ENCODE peak calls at places on chromosome 3, in four cellular contexts. N is HepG2, O is WTC11, M is SK-N-SH. W is an unnamed sample.

GRCh38 chr3:153293222-153293621 is 131.2 kb downstream of the RAP2B start:
- DNase-seq in N (no peak), O (no peak), M (no peak), W (no peak)

GRCh38 chr3:63043631-63044030 is 168.4 kb upstream of the CADPS start:
- DNase-seq in N (no peak), O (no peak), M (no peak), W (no peak)

GRCh38 chr3:53230789-53231188 is 25.0 kb downstream of the TKT start:
- DNase-seq in N (no peak), O (no peak), M (peak; percentile 8), W (no peak)

GRCh38 chr3:5456199-5456598 is 268.7 kb downstream of the EDEM1 start:
- DNase-seq in N (no peak), O (no peak), M (no peak), W (no peak)

GRCh38 chr3:194130807-194131589 is 5.0 kb upstream of the HES1 start:
- DNase-seq in N (peak; percentile 94), O (peak; percentile 19), M (no peak), W (no peak)

GRCh38 chr3:107409365-107409764 is 32.1 kb downstream of the CCDC54 start:
- DNase-seq in N (no peak), O (no peak), M (no peak), W (no peak)

GRCh38 chr3:152754303-152754702 is 80.6 kb upstream of the P2RY1 start:
- DNase-seq in N (no peak), O (no peak), M (no peak), W (no peak)

GRCh38 chr3:188974856-188975611 is 196.7 kb upstream of the TPRG1 start:
- DNase-seq in N (no peak), O (no peak), M (no peak), W (no peak)

GRCh38 chr3:10497439-10497838 is 7.9 kb downstream of the ATP2B2 start:
- DNase-seq in N (no peak), O (no peak), M (no peak), W (no peak)

GRCh38 chr3:99199021-99199420 is 297.5 kb upstream of the DCBLD2 start:
- DNase-seq in N (no peak), O (no peak), M (no peak), W (no peak)

GRCh38 chr3:122092460-122093165 is 37.5 kb downstream of the CD86 start:
- DNase-seq in N (no peak), O (peak; percentile 28), M (no peak), W (peak; percentile 13)

GRCh38 chr3:167662919-167663400 is 9.2 kb upstream of the WDR49 start:
- DNase-seq in N (no peak), O (no peak), M (no peak), W (no peak)

GRCh38 chr3:129794319-129795201 is 99.0 kb downstream of the TMCC1 start:
- DNase-seq in N (peak; percentile 22), O (peak; percentile 77), M (peak; percentile 14), W (peak; percentile 7)

GRCh38 chr3:141828487-141829284 is 47.8 kb upstream of the ATP1B3 start:
- DNase-seq in N (no peak), O (no peak), M (no peak), W (no peak)

GRCh38 chr3:149753717-149754116 is 1.4 kb upstream of the COMMD2 start:
- DNase-seq in N (no peak), O (no peak), M (no peak), W (no peak)

DNA sequence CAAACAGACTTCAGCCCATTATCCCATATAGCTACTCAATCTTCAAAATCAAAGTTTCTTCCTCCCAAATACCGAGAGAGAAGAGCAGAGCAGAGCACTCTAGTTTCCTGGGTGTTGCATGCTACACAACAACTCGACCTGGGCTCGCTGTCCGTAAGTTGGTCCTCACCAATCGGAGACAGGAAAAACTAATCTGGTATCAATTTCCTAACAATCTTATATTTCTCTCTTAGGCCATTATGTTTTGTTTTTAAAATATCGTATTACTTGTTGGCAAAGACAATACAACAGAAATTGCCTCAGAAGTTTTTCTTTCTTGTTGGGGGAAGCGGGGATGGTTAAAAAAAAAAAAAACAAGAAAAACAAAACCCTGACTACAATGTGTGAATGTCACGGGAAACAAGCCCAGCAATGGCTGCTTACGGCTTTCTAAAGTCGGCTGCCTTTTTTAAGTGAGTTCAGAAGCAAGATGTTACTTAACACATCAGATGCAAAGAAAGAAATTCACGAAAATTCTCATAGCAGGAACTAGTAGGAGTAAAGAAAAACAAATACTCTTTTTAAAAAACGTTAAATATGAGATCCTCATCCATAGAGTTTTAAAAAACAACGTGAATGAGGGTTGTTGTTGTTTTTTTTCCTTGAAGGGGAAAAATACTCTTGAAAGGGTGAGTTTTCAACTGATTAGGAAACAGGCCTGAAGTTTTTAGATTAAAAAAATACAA is 1.9 kb downstream of the VGLL4 start:
- DNase-seq in N (no peak), O (no peak), M (no peak), W (peak; percentile 36)
- TF ChIP-seq FOXJ3 in N (no peak), O (no peak), M (no peak), W (no peak)

DNA sequence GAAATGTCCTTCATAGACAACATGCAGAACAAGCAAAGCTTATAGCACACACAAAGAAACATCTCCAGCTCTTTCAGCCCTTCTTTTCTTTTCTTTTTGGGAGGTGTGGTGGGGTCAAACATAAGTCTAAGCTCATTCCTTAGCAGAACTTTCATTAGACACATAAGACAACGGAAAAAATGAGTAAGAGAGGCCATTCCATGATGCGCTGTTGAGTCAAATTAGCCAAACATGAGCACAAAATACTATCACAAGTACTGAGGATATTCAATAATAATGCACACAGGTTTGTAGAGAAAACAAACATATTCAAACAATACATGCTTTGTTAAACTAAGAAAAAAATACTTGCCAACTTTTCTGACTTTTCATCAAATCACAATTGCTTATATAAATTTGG is 83.0 kb downstream of the PLOD2 start:
- DNase-seq in N (no peak), O (no peak), M (no peak), W (no peak)
- TF ChIP-seq FOXJ3 in N (no peak), O (no peak), M (no peak), W (no peak)

GRCh38 chr3:8657804-8658311 is 13.3 kb upstream of the SSUH2 start:
- DNase-seq in N (no peak), O (no peak), M (peak; percentile 54), W (no peak)
- TF ChIP-seq FOXJ3 in N (no peak), O (no peak), M (no peak), W (no peak)

DNA sequence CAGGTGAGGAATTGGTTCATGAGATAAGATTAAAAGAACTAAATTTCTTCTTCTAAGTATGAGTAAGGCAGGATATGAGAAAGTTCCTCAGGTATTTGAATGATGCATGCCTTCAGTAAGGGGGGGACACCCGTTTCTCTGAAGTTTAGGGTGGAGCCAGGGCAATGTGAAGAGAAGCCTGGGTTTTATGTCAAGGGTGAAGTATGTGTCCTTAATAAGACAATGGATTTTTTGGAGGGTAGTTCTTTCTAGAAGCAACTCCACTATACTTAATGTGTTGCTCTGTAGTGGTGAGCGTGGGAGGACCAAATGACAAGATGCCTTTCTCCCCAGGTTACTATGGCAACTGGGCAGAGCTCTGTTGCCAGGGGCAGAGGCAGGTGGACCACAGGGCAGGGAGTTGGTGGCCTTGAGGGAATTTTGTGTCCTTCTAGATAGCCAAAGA is 44.0 kb downstream of the PHLDB2 start:
- DNase-seq in N (no peak), O (no peak), M (no peak), W (no peak)
- TF ChIP-seq FOXJ3 in N (no peak), O (no peak), M (no peak), W (no peak)